ENCODE peak calls at places on chromosomes 12 and 14, in eight cellular contexts. T, L, K, O, Y, C, M and U are unnamed samples.

GRCh38 chr12:41510470-41510869 is 322.4 kb downstream of the PDZRN4 start:
- DNase-seq in T (no peak), L (no peak), K (no peak), O (no peak), Y (no peak), C (no peak), M (no peak), U (no peak)

GRCh38 chr14:56874375-56874774 is 64.1 kb upstream of the OTX2 start:
- DNase-seq in T (no peak), L (no peak), K (peak; percentile 66), O (peak; percentile 18), Y (peak; percentile 7), C (peak; percentile 23), M (no peak), U (no peak)

GRCh38 chr14:97410667-97411286 is 613.6 kb downstream of the VRK1 start:
- DNase-seq in T (no peak), L (no peak), K (no peak), O (no peak), Y (no peak), C (no peak), M (no peak), U (no peak)

GRCh38 chr12:45291518-45291917 is 75.6 kb downstream of the ANO6 start:
- DNase-seq in T (no peak), L (no peak), K (no peak), O (no peak), Y (no peak), C (no peak), M (no peak), U (no peak)

GRCh38 chr14:98899441-98899840 is 372.6 kb downstream of the BCL11B start:
- DNase-seq in T (no peak), L (no peak), K (no peak), O (no peak), Y (no peak), C (no peak), M (peak; percentile 79), U (no peak)

GRCh38 chr14:100438678-100439592 is 115.8 kb downstream of the SLC25A47 start:
- DNase-seq in T (no peak), L (no peak), K (peak; percentile 42), O (peak; percentile 23), Y (peak; percentile 98), C (peak; percentile 55), M (no peak), U (no peak)

GRCh38 chr14:95058491-95058890 is 98.8 kb downstream of the DICER1 start:
- DNase-seq in T (no peak), L (no peak), K (no peak), O (no peak), Y (no peak), C (no peak), M (no peak), U (no peak)

GRCh38 chr12:112322882-112323547 is 59.2 kb downstream of the HECTD4 start:
- DNase-seq in T (no peak), L (no peak), K (no peak), O (no peak), Y (no peak), C (no peak), M (no peak), U (no peak)

GRCh38 chr12:51759175-51759574 is 89.3 kb downstream of the FIGNL2 start:
- DNase-seq in T (no peak), L (no peak), K (no peak), O (no peak), Y (no peak), C (no peak), M (no peak), U (no peak)

GRCh38 chr14:50822501-50823042 is 8.4 kb downstream of the NIN start:
- DNase-seq in T (no peak), L (no peak), K (no peak), O (no peak), Y (no peak), C (no peak), M (no peak), U (no peak)

GRCh38 chr14:64082837-64083236 is 211.3 kb downstream of the ESR2 start:
- DNase-seq in T (peak; percentile 20), L (no peak), K (no peak), O (no peak), Y (no peak), C (peak; percentile 31), M (no peak), U (peak; percentile 39)

GRCh38 chr14:38310420-38310995 is 54.6 kb upstream of the CLEC14A start:
- DNase-seq in T (no peak), L (no peak), K (no peak), O (no peak), Y (no peak), C (no peak), M (no peak), U (no peak)

GRCh38 chr12:21073822-21074460 is 57.1 kb upstream of the SLCO1B1 start:
- DNase-seq in T (no peak), L (no peak), K (no peak), O (no peak), Y (no peak), C (no peak), M (no peak), U (no peak)

GRCh38 chr14:34340226-34340625 is 121.8 kb downstream of the SPTSSA start:
- DNase-seq in T (no peak), L (no peak), K (no peak), O (no peak), Y (no peak), C (no peak), M (no peak), U (no peak)
- TF ChIP-seq EP300 in T (no peak), L (no peak), K (no peak), O (no peak), Y (no peak), C (no peak), M (no peak), U (no peak)

GRCh38 chr12:118059645-118060275 is 1.2 kb downstream of the WSB2 start:
- DNase-seq in T (no peak), L (no peak), K (no peak), O (no peak), Y (no peak), C (no peak), M (no peak), U (no peak)

GRCh38 chr12:118061011-118061875 is at the start of gene WSB2:
- DNase-seq in T (peak; percentile 84), L (peak; percentile 88), K (peak; percentile 70), O (no peak), Y (peak; percentile 56), C (peak; percentile 75), M (peak; percentile 85), U (peak; percentile 89)

GRCh38 chr12:118061876-118062791 is 1.2 kb upstream of the WSB2 start:
- DNase-seq in T (peak; percentile 32), L (peak; percentile 62), K (peak; percentile 45), O (no peak), Y (peak; percentile 73), C (peak; percentile 63), M (peak; percentile 81), U (peak; percentile 60)

GRCh38 chr12:118058881-118059644 is 1.9 kb downstream of the WSB2 start:
- DNase-seq in T (no peak), L (no peak), K (no peak), O (peak; percentile 44), Y (no peak), C (no peak), M (no peak), U (no peak)

GRCh38 chr12:118060301-118061010 is 523 bp downstream of the WSB2 start:
- DNase-seq in T (peak; percentile 29), L (no peak), K (peak; percentile 63), O (no peak), Y (peak; percentile 46), C (peak; percentile 58), M (peak; percentile 84), U (peak; percentile 74)
- TF ChIP-seq EP300 in T (no peak), L (no peak), K (no peak), O (no peak), Y (no peak), C (no peak), M (no peak), U (no peak)

GRCh38 chr12:108733132-108733531 is 1.8 kb upstream of the CORO1C start:
- DNase-seq in T (no peak), L (no peak), K (no peak), O (no peak), Y (no peak), C (no peak), M (no peak), U (no peak)

GRCh38 chr12:108735855-108736254 is 4.5 kb upstream of the CORO1C start:
- DNase-seq in T (no peak), L (no peak), K (no peak), O (no peak), Y (no peak), C (no peak), M (peak; percentile 11), U (no peak)

GRCh38 chr12:108731866-108732461 is 646 bp upstream of the CORO1C start:
- DNase-seq in T (peak; percentile 100), L (peak; percentile 95), K (peak; percentile 100), O (peak; percentile 95), Y (peak; percentile 97), C (peak; percentile 100), M (peak; percentile 100), U (peak; percentile 100)

GRCh38 chr12:108732489-108732888 is 1.2 kb upstream of the CORO1C start:
- DNase-seq in T (no peak), L (no peak), K (no peak), O (no peak), Y (no peak), C (no peak), M (no peak), U (no peak)

DNA sequence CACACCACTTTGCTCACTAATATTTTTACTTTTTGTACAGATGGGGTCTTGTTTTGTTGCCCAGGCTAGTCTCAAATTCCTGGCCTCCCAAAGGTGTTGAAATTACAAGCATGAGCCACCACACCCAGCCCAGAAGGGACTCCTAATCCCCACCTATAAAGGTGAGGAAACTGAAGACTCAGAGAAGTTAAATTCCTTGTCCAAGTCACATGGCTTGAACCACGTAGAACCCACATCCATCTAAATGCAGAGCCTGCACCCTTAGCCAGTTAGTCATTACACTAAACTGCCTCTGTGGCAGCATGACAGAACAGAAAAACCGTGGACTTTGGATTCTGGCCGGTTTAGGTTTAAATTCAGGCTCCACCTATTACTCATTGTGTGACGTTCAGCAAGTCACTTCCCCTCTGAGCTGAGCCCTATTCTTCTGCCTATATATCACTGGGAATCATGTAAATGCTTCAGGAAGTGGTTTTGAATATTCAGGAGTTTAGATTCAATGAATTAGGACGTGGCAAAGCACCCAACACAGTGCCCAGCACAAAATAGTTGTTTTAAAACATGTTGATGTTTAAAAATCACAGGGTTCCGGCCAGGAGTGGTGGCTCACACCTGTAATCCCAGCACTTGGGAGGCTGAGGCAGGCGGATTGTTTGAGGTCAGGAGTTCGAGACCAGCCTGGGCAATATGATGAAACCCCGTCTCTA is 3.0 kb upstream of the CORO1C start:
- DNase-seq in T (no peak), L (no peak), K (peak; percentile 61), O (peak; percentile 98), Y (peak; percentile 90), C (peak; percentile 47), M (peak; percentile 55), U (no peak)
- TF ChIP-seq EP300 in T (no peak), L (no peak), K (no peak), O (no peak), Y (no peak), C (no peak), M (no peak), U (no peak)

DNA sequence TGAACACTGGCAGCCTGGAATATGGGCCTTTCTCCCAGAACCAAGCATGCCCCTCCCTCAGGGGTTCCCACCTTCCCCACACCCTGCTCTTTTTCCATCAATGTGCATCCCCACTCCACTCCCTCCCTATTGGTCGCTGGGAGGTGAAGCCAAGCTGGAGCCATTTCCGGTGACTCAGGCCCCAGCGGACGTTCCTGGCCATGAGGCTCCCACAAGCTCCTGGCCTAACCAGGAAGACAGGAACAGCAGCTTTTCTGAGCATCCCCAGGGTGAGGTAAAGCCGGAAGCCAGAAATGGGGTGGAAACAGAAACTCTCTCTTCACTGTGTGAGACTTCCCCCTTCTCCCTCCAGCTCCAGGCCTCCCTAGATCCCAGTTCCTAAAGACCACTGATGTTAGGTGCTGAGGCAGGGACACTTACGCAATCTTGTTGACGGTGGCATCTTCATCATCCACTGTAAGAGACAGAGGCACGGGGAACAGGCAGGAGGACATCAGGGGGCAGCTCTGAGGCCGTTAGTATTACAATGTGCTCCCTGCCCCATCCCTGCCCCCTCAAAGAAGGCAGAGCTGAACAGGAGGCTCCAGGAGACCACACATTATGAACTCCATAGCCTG is 5.0 kb downstream of the LMBR1L start:
- DNase-seq in T (no peak), L (no peak), K (no peak), O (no peak), Y (no peak), C (no peak), M (no peak), U (no peak)
- TF ChIP-seq EP300 in T (no peak), L (no peak), K (no peak), O (no peak), Y (no peak), C (no peak), M (no peak), U (no peak)